ENCODE peak calls at places on chromosomes 7 and 10, in six cellular contexts. K is neuronal stem cell, H is IMR-90, Z is H9, Q is trophoblast cell, M is mesenchymal stem cell. F is an unnamed sample.

GRCh38 chr10:110398419-110399162 is 93.9 kb upstream of the SMNDC1 start:
- DNase-seq in K (no peak), H (peak; percentile 98), Z (no peak), Q (peak; percentile 52), M (peak; percentile 97), F (peak; percentile 85)

GRCh38 chr7:41098402-41098801 is 604.5 kb downstream of the INHBA start:
- DNase-seq in K (no peak), H (no peak), Z (no peak), Q (no peak), M (no peak), F (no peak)

GRCh38 chr10:35458500-35459448 is 122.5 kb downstream of the CCNY start:
- DNase-seq in K (no peak), H (no peak), Z (no peak), Q (no peak), M (no peak), F (no peak)

GRCh38 chr7:22202141-22202540 is 154.8 kb downstream of the RAPGEF5 start:
- DNase-seq in K (no peak), H (no peak), Z (no peak), Q (no peak), M (no peak), F (no peak)

GRCh38 chr10:119896061-119896655 is 3.6 kb downstream of the SEC23IP start:
- DNase-seq in K (no peak), H (peak; percentile 95), Z (no peak), Q (peak; percentile 43), M (peak; percentile 66), F (no peak)

GRCh38 chr7:112262804-112263203 is 56.3 kb downstream of the ZNF277 start:
- DNase-seq in K (no peak), H (no peak), Z (no peak), Q (no peak), M (no peak), F (no peak)

GRCh38 chr10:102135956-102136526 is 3.2 kb downstream of the PPRC1 start:
- DNase-seq in K (no peak), H (no peak), Z (no peak), Q (no peak), M (no peak), F (no peak)

GRCh38 chr10:70600512-70601395 is 1.8 kb downstream of the PRF1 start:
- DNase-seq in K (no peak), H (no peak), Z (no peak), Q (no peak), M (no peak), F (no peak)

GRCh38 chr7:143892527-143893300 is 9.3 kb downstream of the TCAF1 start:
- DNase-seq in K (no peak), H (peak; percentile 18), Z (no peak), Q (peak; percentile 71), M (peak; percentile 73), F (peak; percentile 89)

GRCh38 chr10:4824791-4825310 is 1.2 kb upstream of the AKR1E2 start:
- DNase-seq in K (no peak), H (no peak), Z (no peak), Q (no peak), M (no peak), F (no peak)

GRCh38 chr10:105210546-105210945 is 569.5 kb downstream of the SORCS3 start:
- DNase-seq in K (no peak), H (no peak), Z (no peak), Q (no peak), M (no peak), F (no peak)

GRCh38 chr7:137778511-137778910 is 68.3 kb downstream of the DGKI start:
- DNase-seq in K (no peak), H (no peak), Z (no peak), Q (no peak), M (no peak), F (no peak)

GRCh38 chr7:84701524-84702306 is 485.1 kb downstream of the SEMA3D start:
- DNase-seq in K (no peak), H (peak; percentile 98), Z (no peak), Q (peak; percentile 78), M (peak; percentile 95), F (peak; percentile 79)

GRCh38 chr7:78601728-78602127 is 803.2 kb downstream of the PHTF2 start:
- DNase-seq in K (no peak), H (peak; percentile 34), Z (no peak), Q (no peak), M (no peak), F (no peak)

GRCh38 chr7:47198159-47198558 is 383.8 kb downstream of the TNS3 start:
- DNase-seq in K (no peak), H (peak; percentile 19), Z (no peak), Q (no peak), M (no peak), F (no peak)

GRCh38 chr7:82343-83155 is 109.8 kb upstream of the FAM20C start:
- DNase-seq in K (no peak), H (no peak), Z (peak; percentile 73), Q (no peak), M (no peak), F (no peak)

GRCh38 chr10:17084258-17084657 is 45.4 kb downstream of the CUBN start:
- DNase-seq in K (no peak), H (no peak), Z (no peak), Q (no peak), M (no peak), F (no peak)

GRCh38 chr7:93205046-93205445 is 21.2 kb downstream of the HEPACAM2 start:
- DNase-seq in K (no peak), H (no peak), Z (no peak), Q (no peak), M (no peak), F (no peak)

GRCh38 chr7:107661081-107661864 is 645 bp downstream of the SLC26A4 start:
- DNase-seq in K (peak; percentile 45), H (peak; percentile 45), Z (peak; percentile 76), Q (peak; percentile 76), M (peak; percentile 48), F (peak; percentile 82)

GRCh38 chr7:27155816-27156507 is 513 bp downstream of the HOXA7 start:
- DNase-seq in K (no peak), H (no peak), Z (peak; percentile 55), Q (peak; percentile 60), M (no peak), F (no peak)

GRCh38 chr10:5631936-5632335 is 34.5 kb downstream of the ASB13 start:
- DNase-seq in K (no peak), H (no peak), Z (no peak), Q (peak; percentile 10), M (no peak), F (no peak)

GRCh38 chr7:119756687-119757086 is 516.3 kb upstream of the KCND2 start:
- DNase-seq in K (no peak), H (no peak), Z (no peak), Q (no peak), M (no peak), F (no peak)

DNA sequence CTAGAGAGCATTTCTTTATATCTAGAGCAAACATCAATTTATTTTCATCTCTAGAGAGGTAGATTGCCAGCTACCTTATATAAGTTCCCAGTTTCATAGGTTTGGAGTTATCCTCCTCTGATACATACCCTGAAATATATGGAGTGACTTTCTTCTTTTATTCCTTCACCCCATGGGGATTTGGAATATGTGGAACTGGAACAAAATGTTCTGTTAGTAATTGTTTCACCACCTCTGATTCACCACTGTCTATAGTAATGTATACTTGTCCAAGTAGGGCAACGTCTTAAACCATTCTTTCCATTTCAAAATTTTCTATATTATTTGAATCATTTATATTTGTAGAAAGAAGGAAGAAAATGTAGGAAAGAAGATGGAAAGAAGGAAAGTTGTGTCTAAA is 511.2 kb upstream of the KCND2 start:
- DNase-seq in K (no peak), H (no peak), Z (no peak), Q (no peak), M (no peak), F (no peak)
- H2BK5ac ChIP-seq in K (no peak overlapping the region), H (no peak overlapping the region), Z (no peak overlapping the region), Q (no peak overlapping the region), M (no peak overlapping the region), F (no peak overlapping the region)

GRCh38 chr7:102297487-102298218 is 11.0 kb downstream of the SH2B2 start:
- DNase-seq in K (no peak), H (no peak), Z (no peak), Q (peak; percentile 42), M (no peak), F (no peak)

GRCh38 chr7:102294589-102294988 is 7.9 kb downstream of the SH2B2 start:
- DNase-seq in K (no peak), H (no peak), Z (no peak), Q (no peak), M (no peak), F (no peak)

GRCh38 chr7:102295346-102296178 is 8.9 kb downstream of the SH2B2 start:
- DNase-seq in K (no peak), H (no peak), Z (no peak), Q (no peak), M (no peak), F (peak; percentile 21)

GRCh38 chr7:102296514-102296913 is 9.8 kb downstream of the SH2B2 start:
- DNase-seq in K (no peak), H (no peak), Z (no peak), Q (no peak), M (no peak), F (no peak)

GRCh38 chr7:102296179-102296438 is 9.4 kb downstream of the SH2B2 start:
- DNase-seq in K (no peak), H (no peak), Z (no peak), Q (no peak), M (no peak), F (no peak)
- H2BK5ac ChIP-seq in K (no peak overlapping the region), H (no peak overlapping the region), Z (no peak overlapping the region), Q (peak overlapping the region; percentile 3), M (no peak overlapping the region), F (no peak overlapping the region)

GRCh38 chr7:141167376-141167964 is 93.6 kb downstream of the TMEM178B start:
- DNase-seq in K (no peak), H (no peak), Z (no peak), Q (no peak), M (no peak), F (no peak)
- H2BK5ac ChIP-seq in K (no peak overlapping the region), H (no peak overlapping the region), Z (no peak overlapping the region), Q (no peak overlapping the region), M (no peak overlapping the region), F (no peak overlapping the region)

GRCh38 chr10:12348341-12348869 is 942 bp upstream of the CAMK1D start:
- DNase-seq in K (no peak), H (no peak), Z (no peak), Q (no peak), M (peak; percentile 31), F (no peak)
- H2BK5ac ChIP-seq in K (no peak overlapping the region), H (no peak overlapping the region), Z (no peak overlapping the region), Q (no peak overlapping the region), M (no peak overlapping the region), F (no peak overlapping the region)

F was measured in mesendoderm.